ENCODE peak calls at places on chromosomes 3 and 15, in ten cellular contexts. One of them, this sample, is unnamed.

GRCh38 chr3:133851931-133852330 is 43.8 kb downstream of the RAB6B start:
- DNase-seq in lower leg skin: no peak
- DNase-seq in uterus: no peak
- DNase-seq in GM12892: no peak
- DNase-seq in ovary: no peak
- DNase-seq in thyroid gland: no peak
- DNase-seq in NB4: no peak
- DNase-seq in A549: no peak
- DNase-seq in body of pancreas: no peak
- DNase-seq in transverse colon: no peak
- DNase-seq in this sample: no peak

GRCh38 chr3:80696280-80696679 is 928.5 kb upstream of the ROBO1 start:
- DNase-seq in GM12892: no peak
- DNase-seq in body of pancreas: peak
- DNase-seq in lower leg skin: no peak
- DNase-seq in NB4: no peak
- DNase-seq in thyroid gland: no peak
- DNase-seq in A549: peak
- DNase-seq in ovary: no peak
- DNase-seq in uterus: no peak
- DNase-seq in transverse colon: no peak
- DNase-seq in this sample: no peak

GRCh38 chr3:153246805-153247204 is 84.8 kb downstream of the RAP2B start:
- DNase-seq in ovary: no peak
- DNase-seq in thyroid gland: no peak
- DNase-seq in uterus: no peak
- DNase-seq in A549: no peak
- DNase-seq in transverse colon: no peak
- DNase-seq in GM12892: no peak
- DNase-seq in body of pancreas: no peak
- DNase-seq in NB4: peak
- DNase-seq in lower leg skin: no peak
- DNase-seq in this sample: no peak

GRCh38 chr3:141275973-141276372 is 44.3 kb downstream of the PXYLP1 start:
- DNase-seq in A549: peak
- DNase-seq in body of pancreas: no peak
- DNase-seq in uterus: no peak
- DNase-seq in GM12892: no peak
- DNase-seq in transverse colon: no peak
- DNase-seq in ovary: no peak
- DNase-seq in lower leg skin: no peak
- DNase-seq in NB4: peak
- DNase-seq in thyroid gland: no peak
- DNase-seq in this sample: no peak

GRCh38 chr15:80977627-80978036 is 12.0 kb downstream of the MESD start:
- DNase-seq in transverse colon: peak
- DNase-seq in body of pancreas: peak
- DNase-seq in GM12892: no peak
- DNase-seq in ovary: peak
- DNase-seq in NB4: peak
- DNase-seq in thyroid gland: peak
- DNase-seq in lower leg skin: peak
- DNase-seq in uterus: peak
- DNase-seq in A549: peak
- DNase-seq in this sample: no peak

GRCh38 chr3:73511555-73511954 is 113.2 kb downstream of the PDZRN3 start:
- DNase-seq in NB4: no peak
- DNase-seq in ovary: no peak
- DNase-seq in transverse colon: peak
- DNase-seq in body of pancreas: no peak
- DNase-seq in GM12892: no peak
- DNase-seq in A549: no peak
- DNase-seq in thyroid gland: no peak
- DNase-seq in lower leg skin: no peak
- DNase-seq in uterus: no peak
- DNase-seq in this sample: no peak

GRCh38 chr3:36429986-36430485 is 49.7 kb downstream of the STAC start:
- DNase-seq in body of pancreas: no peak
- DNase-seq in GM12892: no peak
- DNase-seq in A549: no peak
- DNase-seq in ovary: no peak
- DNase-seq in uterus: no peak
- DNase-seq in lower leg skin: no peak
- DNase-seq in transverse colon: no peak
- DNase-seq in thyroid gland: no peak
- DNase-seq in NB4: no peak
- DNase-seq in this sample: no peak

GRCh38 chr3:47613723-47614122 is 35.1 kb upstream of the CSPG5 start:
- DNase-seq in NB4: no peak
- DNase-seq in body of pancreas: peak
- DNase-seq in ovary: no peak
- DNase-seq in A549: no peak
- DNase-seq in GM12892: no peak
- DNase-seq in lower leg skin: no peak
- DNase-seq in transverse colon: no peak
- DNase-seq in uterus: no peak
- DNase-seq in thyroid gland: no peak
- DNase-seq in this sample: no peak

GRCh38 chr15:99224372-99224771 is 25.0 kb downstream of the TTC23 start:
- DNase-seq in body of pancreas: no peak
- DNase-seq in NB4: no peak
- DNase-seq in lower leg skin: no peak
- DNase-seq in transverse colon: no peak
- DNase-seq in uterus: no peak
- DNase-seq in thyroid gland: no peak
- DNase-seq in GM12892: no peak
- DNase-seq in ovary: no peak
- DNase-seq in A549: no peak
- DNase-seq in this sample: no peak

GRCh38 chr15:85383470-85384148 is 3.2 kb downstream of the AKAP13 start:
- DNase-seq in GM12892: no peak
- DNase-seq in lower leg skin: no peak
- DNase-seq in NB4: no peak
- DNase-seq in uterus: no peak
- DNase-seq in thyroid gland: no peak
- DNase-seq in transverse colon: no peak
- DNase-seq in ovary: no peak
- DNase-seq in A549: no peak
- DNase-seq in body of pancreas: no peak
- DNase-seq in this sample: no peak

GRCh38 chr3:46361408-46362283 is 7.7 kb downstream of the CCR2 start:
- DNase-seq in body of pancreas: no peak
- DNase-seq in thyroid gland: no peak
- DNase-seq in A549: no peak
- DNase-seq in transverse colon: no peak
- DNase-seq in ovary: no peak
- DNase-seq in GM12892: no peak
- DNase-seq in NB4: peak
- DNase-seq in lower leg skin: no peak
- DNase-seq in uterus: no peak
- DNase-seq in this sample: no peak

GRCh38 chr3:194306109-194306686 is 44.9 kb downstream of the CPN2 start:
- DNase-seq in transverse colon: no peak
- DNase-seq in lower leg skin: no peak
- DNase-seq in NB4: peak
- DNase-seq in ovary: no peak
- DNase-seq in thyroid gland: no peak
- DNase-seq in body of pancreas: no peak
- DNase-seq in A549: no peak
- DNase-seq in GM12892: no peak
- DNase-seq in uterus: no peak
- DNase-seq in this sample: no peak

GRCh38 chr3:129199366-129199765 is 15.7 kb upstream of the CNBP start:
- DNase-seq in A549: no peak
- DNase-seq in ovary: no peak
- DNase-seq in NB4: no peak
- DNase-seq in uterus: no peak
- DNase-seq in body of pancreas: no peak
- DNase-seq in lower leg skin: no peak
- DNase-seq in GM12892: no peak
- DNase-seq in transverse colon: no peak
- DNase-seq in thyroid gland: no peak
- DNase-seq in this sample: no peak

GRCh38 chr3:129197341-129197740 is 13.6 kb upstream of the CNBP start:
- DNase-seq in thyroid gland: no peak
- DNase-seq in uterus: no peak
- DNase-seq in A549: no peak
- DNase-seq in NB4: no peak
- DNase-seq in body of pancreas: no peak
- DNase-seq in transverse colon: no peak
- DNase-seq in lower leg skin: no peak
- DNase-seq in GM12892: no peak
- DNase-seq in ovary: no peak
- DNase-seq in this sample: no peak

GRCh38 chr3:129196601-129197000 is 12.9 kb upstream of the CNBP start:
- DNase-seq in body of pancreas: no peak
- DNase-seq in thyroid gland: no peak
- DNase-seq in lower leg skin: no peak
- DNase-seq in transverse colon: no peak
- DNase-seq in ovary: no peak
- DNase-seq in NB4: no peak
- DNase-seq in GM12892: no peak
- DNase-seq in uterus: no peak
- DNase-seq in A549: no peak
- DNase-seq in this sample: no peak

GRCh38 chr3:129195731-129196256 is 12.1 kb upstream of the CNBP start:
- DNase-seq in NB4: peak
- DNase-seq in uterus: peak
- DNase-seq in lower leg skin: no peak
- DNase-seq in body of pancreas: no peak
- DNase-seq in A549: peak
- DNase-seq in GM12892: no peak
- DNase-seq in transverse colon: peak
- DNase-seq in thyroid gland: no peak
- DNase-seq in ovary: peak
- DNase-seq in this sample: peak
- TF ChIP-seq POLR2A in NB4: no peak
- TF ChIP-seq POLR2A in uterus: no peak
- TF ChIP-seq POLR2A in lower leg skin: no peak
- TF ChIP-seq POLR2A in body of pancreas: no peak
- TF ChIP-seq POLR2A in A549: no peak
- TF ChIP-seq POLR2A in GM12892: no peak
- TF ChIP-seq POLR2A in transverse colon: no peak
- TF ChIP-seq POLR2A in thyroid gland: no peak
- TF ChIP-seq POLR2A in ovary: no peak
- TF ChIP-seq POLR2A in this sample: no peak

GRCh38 chr3:98151241-98151640 is 4.0 kb downstream of the OR5H14 start:
- DNase-seq in A549: no peak
- DNase-seq in NB4: no peak
- DNase-seq in GM12892: no peak
- DNase-seq in body of pancreas: no peak
- DNase-seq in thyroid gland: no peak
- DNase-seq in lower leg skin: no peak
- DNase-seq in uterus: no peak
- DNase-seq in transverse colon: no peak
- DNase-seq in ovary: no peak
- DNase-seq in this sample: no peak
- TF ChIP-seq POLR2A in A549: no peak
- TF ChIP-seq POLR2A in NB4: no peak
- TF ChIP-seq POLR2A in GM12892: no peak
- TF ChIP-seq POLR2A in body of pancreas: no peak
- TF ChIP-seq POLR2A in thyroid gland: no peak
- TF ChIP-seq POLR2A in lower leg skin: no peak
- TF ChIP-seq POLR2A in uterus: no peak
- TF ChIP-seq POLR2A in transverse colon: no peak
- TF ChIP-seq POLR2A in ovary: no peak
- TF ChIP-seq POLR2A in this sample: no peak

DNA sequence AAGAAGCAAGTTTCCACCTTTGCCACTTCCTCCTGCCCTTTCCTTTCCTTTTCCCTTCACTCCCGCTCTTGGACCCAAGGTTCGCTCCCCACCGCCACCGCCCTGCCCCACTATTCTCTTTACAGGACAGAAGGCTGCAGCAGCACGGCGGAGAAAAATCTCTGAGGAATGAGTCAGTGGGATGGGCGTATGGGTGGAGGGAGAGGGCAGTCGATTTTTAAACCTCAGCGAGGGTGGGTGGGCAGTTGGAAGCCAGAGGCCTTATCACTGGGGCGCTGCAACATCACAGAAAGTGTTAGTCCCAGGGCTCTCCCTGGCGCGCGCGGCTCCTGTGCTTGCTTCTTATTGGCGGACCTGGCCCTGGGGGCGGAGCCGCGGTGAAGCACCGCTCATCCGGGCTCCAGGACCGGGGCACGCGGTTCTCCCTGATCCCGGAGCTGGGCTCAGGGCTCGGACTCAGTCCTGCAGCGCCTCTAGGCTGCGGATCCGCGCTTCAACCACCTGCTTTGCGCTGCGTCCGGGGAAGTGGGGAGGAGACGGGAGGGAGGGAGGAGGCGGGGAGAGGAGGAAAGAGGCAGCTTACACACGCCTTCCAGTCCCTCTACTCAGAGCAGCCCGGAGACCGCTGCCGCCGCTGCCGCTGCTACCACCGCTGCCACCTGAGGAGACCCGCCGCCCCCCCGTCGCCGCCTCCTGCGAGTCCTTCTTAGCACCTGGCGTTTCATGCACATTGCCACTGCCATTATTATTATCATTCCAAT is at the start of gene ALCAM:
- DNase-seq in uterus: peak
- DNase-seq in ovary: peak
- DNase-seq in A549: peak
- DNase-seq in transverse colon: peak
- DNase-seq in NB4: peak
- DNase-seq in GM12892: peak
- DNase-seq in lower leg skin: peak
- DNase-seq in body of pancreas: peak
- DNase-seq in thyroid gland: peak
- DNase-seq in this sample: peak
- TF ChIP-seq POLR2A in uterus: peak
- TF ChIP-seq POLR2A in ovary: peak
- TF ChIP-seq POLR2A in A549: peak
- TF ChIP-seq POLR2A in transverse colon: peak
- TF ChIP-seq POLR2A in NB4: peak
- TF ChIP-seq POLR2A in GM12892: peak
- TF ChIP-seq POLR2A in lower leg skin: no peak
- TF ChIP-seq POLR2A in body of pancreas: peak
- TF ChIP-seq POLR2A in thyroid gland: peak
- TF ChIP-seq POLR2A in this sample: peak

GRCh38 chr15:70101459-70102113 is 3.9 kb upstream of the TLE3 start:
- DNase-seq in transverse colon: peak
- DNase-seq in GM12892: no peak
- DNase-seq in A549: peak
- DNase-seq in lower leg skin: no peak
- DNase-seq in body of pancreas: peak
- DNase-seq in uterus: peak
- DNase-seq in thyroid gland: peak
- DNase-seq in ovary: peak
- DNase-seq in NB4: peak
- DNase-seq in this sample: peak
- TF ChIP-seq POLR2A in transverse colon: no peak
- TF ChIP-seq POLR2A in GM12892: no peak
- TF ChIP-seq POLR2A in A549: no peak
- TF ChIP-seq POLR2A in lower leg skin: no peak
- TF ChIP-seq POLR2A in body of pancreas: no peak
- TF ChIP-seq POLR2A in uterus: no peak
- TF ChIP-seq POLR2A in thyroid gland: no peak
- TF ChIP-seq POLR2A in ovary: peak
- TF ChIP-seq POLR2A in NB4: no peak
- TF ChIP-seq POLR2A in this sample: no peak

This sample was measured in H54.